ENCODE peak calls at places on chromosomes 1 and 21, in nine cellular contexts. One of them, this sample, is unnamed.

GRCh38 chr1:113036639-113037321 is 36.2 kb upstream of the LRIG2 start:
- DNase-seq in fibroblast of the aortic adventitia: peak
- DNase-seq in body of pancreas: no peak
- DNase-seq in GM06990: peak
- DNase-seq in astrocyte of the cerebellum: no peak
- DNase-seq in left ventricle myocardium inferior: no peak
- DNase-seq in BE2C: no peak
- DNase-seq in thyroid gland: no peak
- DNase-seq in PC-9: no peak
- DNase-seq in this sample: no peak

GRCh38 chr1:68163220-68163619 is 69.1 kb downstream of the WLS start:
- DNase-seq in GM06990: no peak
- DNase-seq in astrocyte of the cerebellum: no peak
- DNase-seq in left ventricle myocardium inferior: no peak
- DNase-seq in body of pancreas: no peak
- DNase-seq in fibroblast of the aortic adventitia: no peak
- DNase-seq in BE2C: no peak
- DNase-seq in thyroid gland: no peak
- DNase-seq in PC-9: no peak
- DNase-seq in this sample: no peak

GRCh38 chr1:101781437-101781836 is 215.3 kb downstream of the OLFM3 start:
- DNase-seq in astrocyte of the cerebellum: peak
- DNase-seq in GM06990: no peak
- DNase-seq in left ventricle myocardium inferior: no peak
- DNase-seq in PC-9: peak
- DNase-seq in BE2C: peak
- DNase-seq in fibroblast of the aortic adventitia: no peak
- DNase-seq in thyroid gland: peak
- DNase-seq in body of pancreas: no peak
- DNase-seq in this sample: peak

GRCh38 chr1:196178083-196178635 is 430.1 kb downstream of the KCNT2 start:
- DNase-seq in body of pancreas: no peak
- DNase-seq in PC-9: no peak
- DNase-seq in BE2C: no peak
- DNase-seq in thyroid gland: no peak
- DNase-seq in left ventricle myocardium inferior: no peak
- DNase-seq in astrocyte of the cerebellum: no peak
- DNase-seq in GM06990: no peak
- DNase-seq in fibroblast of the aortic adventitia: peak
- DNase-seq in this sample: peak

GRCh38 chr1:8880068-8880676 is 1.7 kb upstream of the ENO1 start:
- DNase-seq in fibroblast of the aortic adventitia: peak
- DNase-seq in thyroid gland: peak
- DNase-seq in BE2C: no peak
- DNase-seq in left ventricle myocardium inferior: no peak
- DNase-seq in astrocyte of the cerebellum: peak
- DNase-seq in GM06990: no peak
- DNase-seq in PC-9: peak
- DNase-seq in body of pancreas: peak
- DNase-seq in this sample: peak

GRCh38 chr21:45949928-45950739 is 31.4 kb upstream of the COL6A1 start:
- DNase-seq in GM06990: no peak
- DNase-seq in PC-9: no peak
- DNase-seq in astrocyte of the cerebellum: no peak
- DNase-seq in thyroid gland: no peak
- DNase-seq in fibroblast of the aortic adventitia: no peak
- DNase-seq in left ventricle myocardium inferior: no peak
- DNase-seq in BE2C: peak
- DNase-seq in body of pancreas: no peak
- DNase-seq in this sample: no peak

GRCh38 chr1:29901618-29902017 is 665.3 kb downstream of the PTPRU start:
- DNase-seq in PC-9: no peak
- DNase-seq in thyroid gland: no peak
- DNase-seq in astrocyte of the cerebellum: no peak
- DNase-seq in BE2C: no peak
- DNase-seq in GM06990: no peak
- DNase-seq in body of pancreas: no peak
- DNase-seq in fibroblast of the aortic adventitia: no peak
- DNase-seq in left ventricle myocardium inferior: no peak
- DNase-seq in this sample: no peak

GRCh38 chr1:94792473-94792875 is 27.7 kb upstream of the SLC44A3 start:
- DNase-seq in body of pancreas: no peak
- DNase-seq in fibroblast of the aortic adventitia: no peak
- DNase-seq in BE2C: no peak
- DNase-seq in thyroid gland: no peak
- DNase-seq in GM06990: peak
- DNase-seq in left ventricle myocardium inferior: no peak
- DNase-seq in astrocyte of the cerebellum: peak
- DNase-seq in PC-9: no peak
- DNase-seq in this sample: peak

GRCh38 chr1:10934150-10934818 is 78.2 kb upstream of the TARDBP start:
- DNase-seq in left ventricle myocardium inferior: no peak
- DNase-seq in astrocyte of the cerebellum: no peak
- DNase-seq in thyroid gland: no peak
- DNase-seq in body of pancreas: no peak
- DNase-seq in PC-9: no peak
- DNase-seq in fibroblast of the aortic adventitia: no peak
- DNase-seq in BE2C: no peak
- DNase-seq in GM06990: no peak
- DNase-seq in this sample: no peak

GRCh38 chr1:115682792-115683191 is 41.0 kb downstream of the VANGL1 start:
- DNase-seq in GM06990: no peak
- DNase-seq in thyroid gland: no peak
- DNase-seq in body of pancreas: no peak
- DNase-seq in PC-9: no peak
- DNase-seq in BE2C: no peak
- DNase-seq in astrocyte of the cerebellum: no peak
- DNase-seq in fibroblast of the aortic adventitia: no peak
- DNase-seq in left ventricle myocardium inferior: no peak
- DNase-seq in this sample: no peak

GRCh38 chr1:110672001-110672752 is 2.6 kb downstream of the KCNA3 start:
- DNase-seq in left ventricle myocardium inferior: no peak
- DNase-seq in PC-9: no peak
- DNase-seq in GM06990: peak
- DNase-seq in thyroid gland: no peak
- DNase-seq in fibroblast of the aortic adventitia: no peak
- DNase-seq in BE2C: peak
- DNase-seq in astrocyte of the cerebellum: no peak
- DNase-seq in body of pancreas: no peak
- DNase-seq in this sample: no peak

GRCh38 chr1:97943354-97943753 is 22.5 kb upstream of the DPYD start:
- DNase-seq in body of pancreas: no peak
- DNase-seq in GM06990: no peak
- DNase-seq in BE2C: peak
- DNase-seq in PC-9: no peak
- DNase-seq in thyroid gland: no peak
- DNase-seq in astrocyte of the cerebellum: peak
- DNase-seq in left ventricle myocardium inferior: no peak
- DNase-seq in fibroblast of the aortic adventitia: peak
- DNase-seq in this sample: peak

GRCh38 chr1:148263128-148263905 is 111.2 kb upstream of the NBPF11 start:
- DNase-seq in PC-9: peak
- DNase-seq in left ventricle myocardium inferior: peak
- DNase-seq in GM06990: peak
- DNase-seq in astrocyte of the cerebellum: peak
- DNase-seq in BE2C: peak
- DNase-seq in body of pancreas: peak
- DNase-seq in fibroblast of the aortic adventitia: peak
- DNase-seq in thyroid gland: peak
- DNase-seq in this sample: peak
- H3K4me3 ChIP-seq in PC-9: peak
- H3K4me3 ChIP-seq in left ventricle myocardium inferior: peak
- H3K4me3 ChIP-seq in GM06990: peak
- H3K4me3 ChIP-seq in astrocyte of the cerebellum: peak
- H3K4me3 ChIP-seq in BE2C: peak
- H3K4me3 ChIP-seq in body of pancreas: peak
- H3K4me3 ChIP-seq in fibroblast of the aortic adventitia: peak
- H3K4me3 ChIP-seq in thyroid gland: peak
- H3K4me3 ChIP-seq in this sample: peak

GRCh38 chr1:85884372-85885035 is 176.3 kb upstream of the ZNHIT6 start:
- DNase-seq in fibroblast of the aortic adventitia: peak
- DNase-seq in GM06990: no peak
- DNase-seq in thyroid gland: no peak
- DNase-seq in PC-9: no peak
- DNase-seq in BE2C: no peak
- DNase-seq in body of pancreas: no peak
- DNase-seq in astrocyte of the cerebellum: peak
- DNase-seq in left ventricle myocardium inferior: no peak
- DNase-seq in this sample: peak
- TF ChIP-seq CTCF in fibroblast of the aortic adventitia: peak
- TF ChIP-seq CTCF in GM06990: peak
- TF ChIP-seq CTCF in thyroid gland: no peak
- TF ChIP-seq CTCF in PC-9: peak
- TF ChIP-seq CTCF in BE2C: peak
- TF ChIP-seq CTCF in body of pancreas: no peak
- TF ChIP-seq CTCF in astrocyte of the cerebellum: peak
- TF ChIP-seq CTCF in left ventricle myocardium inferior: peak
- TF ChIP-seq CTCF in this sample: peak

DNA sequence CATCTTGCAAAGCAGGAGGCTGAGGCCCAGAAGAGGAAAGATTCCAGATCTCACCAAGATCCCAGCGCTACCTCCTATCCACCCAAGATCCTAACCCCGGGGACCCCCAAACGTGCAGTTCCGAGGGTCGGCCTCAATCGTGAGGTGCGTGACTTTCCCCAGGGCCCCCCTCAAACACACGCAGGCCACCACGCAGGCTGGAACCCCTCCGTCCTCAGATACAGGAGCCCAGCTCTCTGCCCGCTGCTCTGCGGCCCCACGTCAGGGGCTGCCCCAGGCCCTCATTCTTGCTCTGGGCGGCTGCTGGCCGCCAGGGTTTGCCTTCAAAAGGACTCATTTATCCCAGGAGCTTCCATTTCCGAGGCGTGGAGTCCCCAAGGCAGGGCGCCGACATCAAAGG is 39.9 kb downstream of the KRTAP10-1 start:
- DNase-seq in GM06990: no peak
- DNase-seq in astrocyte of the cerebellum: no peak
- DNase-seq in thyroid gland: no peak
- DNase-seq in body of pancreas: no peak
- DNase-seq in left ventricle myocardium inferior: no peak
- DNase-seq in BE2C: no peak
- DNase-seq in PC-9: no peak
- DNase-seq in fibroblast of the aortic adventitia: no peak
- DNase-seq in this sample: no peak
- H3K4me3 ChIP-seq in GM06990: no peak
- H3K4me3 ChIP-seq in astrocyte of the cerebellum: no peak
- H3K4me3 ChIP-seq in thyroid gland: no peak
- H3K4me3 ChIP-seq in body of pancreas: no peak
- H3K4me3 ChIP-seq in left ventricle myocardium inferior: no peak
- H3K4me3 ChIP-seq in BE2C: no peak
- H3K4me3 ChIP-seq in PC-9: no peak
- H3K4me3 ChIP-seq in fibroblast of the aortic adventitia: no peak
- H3K4me3 ChIP-seq in this sample: no peak

GRCh38 chr1:26191739-26192138 is 1.3 kb downstream of the CATSPER4 start:
- DNase-seq in fibroblast of the aortic adventitia: no peak
- DNase-seq in thyroid gland: no peak
- DNase-seq in body of pancreas: no peak
- DNase-seq in astrocyte of the cerebellum: no peak
- DNase-seq in left ventricle myocardium inferior: no peak
- DNase-seq in GM06990: no peak
- DNase-seq in BE2C: no peak
- DNase-seq in PC-9: no peak
- DNase-seq in this sample: no peak
- TF ChIP-seq CTCF in fibroblast of the aortic adventitia: no peak
- TF ChIP-seq CTCF in thyroid gland: no peak
- TF ChIP-seq CTCF in body of pancreas: no peak
- TF ChIP-seq CTCF in astrocyte of the cerebellum: no peak
- TF ChIP-seq CTCF in left ventricle myocardium inferior: no peak
- TF ChIP-seq CTCF in GM06990: no peak
- TF ChIP-seq CTCF in BE2C: no peak
- TF ChIP-seq CTCF in PC-9: no peak
- TF ChIP-seq CTCF in this sample: no peak

DNA sequence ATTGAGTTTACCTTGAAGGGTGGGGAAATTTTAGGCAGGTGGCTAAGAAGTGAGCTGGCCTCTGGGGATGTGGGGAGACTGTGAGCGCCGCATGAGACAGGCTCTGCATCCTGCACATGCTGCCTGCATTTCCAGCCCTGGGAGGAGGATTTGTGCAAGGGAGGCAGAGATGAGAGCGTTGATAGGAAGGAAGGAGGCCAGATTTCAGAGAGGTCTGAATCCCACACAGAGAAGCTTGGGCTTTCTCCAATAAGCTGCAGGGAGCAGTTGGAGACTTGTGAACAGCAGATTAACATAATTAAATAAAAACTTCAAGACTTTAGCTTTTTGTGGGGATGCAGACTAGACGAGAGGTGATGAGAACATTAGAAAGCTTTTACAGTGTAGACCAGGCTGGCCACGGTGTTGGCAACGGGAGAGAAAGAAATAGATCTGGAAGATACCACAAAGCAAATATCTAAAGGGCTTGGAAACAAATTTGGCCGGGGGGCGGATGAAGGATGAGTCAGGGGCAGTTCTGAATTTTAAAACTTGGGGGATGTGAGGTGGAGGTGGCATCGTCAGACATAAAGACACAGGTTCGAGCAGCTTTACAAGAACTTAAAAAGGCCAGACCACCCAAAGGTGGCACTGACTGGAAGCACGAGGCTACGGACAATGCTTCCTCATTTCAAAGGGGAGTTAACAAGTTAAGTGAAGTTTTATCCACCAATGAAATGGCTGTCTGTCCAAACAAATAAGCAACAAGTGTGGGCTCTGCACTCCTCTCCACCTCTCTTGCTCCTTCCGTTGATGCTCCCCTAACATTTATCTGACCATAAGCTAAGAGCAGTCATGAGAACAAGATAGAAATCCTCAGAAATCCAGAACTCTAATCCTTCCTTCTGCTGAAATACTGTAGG is 57.0 kb downstream of the HIVEP3 start:
- DNase-seq in astrocyte of the cerebellum: peak
- DNase-seq in thyroid gland: no peak
- DNase-seq in PC-9: peak
- DNase-seq in BE2C: no peak
- DNase-seq in left ventricle myocardium inferior: no peak
- DNase-seq in GM06990: no peak
- DNase-seq in fibroblast of the aortic adventitia: no peak
- DNase-seq in body of pancreas: no peak
- DNase-seq in this sample: no peak
- H3K4me3 ChIP-seq in astrocyte of the cerebellum: no peak
- H3K4me3 ChIP-seq in thyroid gland: no peak
- H3K4me3 ChIP-seq in PC-9: peak
- H3K4me3 ChIP-seq in BE2C: no peak
- H3K4me3 ChIP-seq in left ventricle myocardium inferior: no peak
- H3K4me3 ChIP-seq in GM06990: no peak
- H3K4me3 ChIP-seq in fibroblast of the aortic adventitia: no peak
- H3K4me3 ChIP-seq in body of pancreas: no peak
- H3K4me3 ChIP-seq in this sample: no peak

This sample was measured in cardiac fibroblast.